ENCODE peak calls at places on chromosomes 16 and 17, in five cellular contexts. X, R, G, A and P are unnamed samples.

GRCh38 chr17:44222112-44222869 is 2.8 kb upstream of the UBTF start:
- DNase-seq in X (peak; percentile 93), A (no peak), R (peak; percentile 77), G (peak; percentile 87), P (peak; percentile 51)

GRCh38 chr17:57253307-57254065 is 2.8 kb upstream of the MSI2 start:
- DNase-seq in R (no peak), A (no peak), G (no peak), X (no peak), P (no peak)

GRCh38 chr16:49548571-49548970 is 175.0 kb downstream of the C16orf78 start:
- DNase-seq in R (no peak), G (no peak), A (no peak), X (no peak), P (no peak)

GRCh38 chr16:9363520-9363919 is 272.1 kb downstream of the HAPSTR1 start:
- DNase-seq in G (no peak), A (no peak), X (no peak), R (no peak), P (no peak)

GRCh38 chr16:54926166-54926838 is 4.4 kb upstream of the IRX5 start:
- DNase-seq in A (no peak), R (no peak), G (no peak), X (no peak), P (peak; percentile 77)

GRCh38 chr17:43314582-43314981 is 80.8 kb upstream of the RNU2-1 start:
- DNase-seq in X (no peak), A (peak; percentile 48), R (no peak), G (peak; percentile 44), P (no peak)

GRCh38 chr17:16419074-16419928 is 3.9 kb downstream of the TRPV2 start:
- DNase-seq in A (no peak), X (peak; percentile 29), G (peak; percentile 74), R (peak; percentile 85), P (peak; percentile 84)

GRCh38 chr17:76969598-76970172 is 101.5 kb downstream of the MGAT5B start:
- DNase-seq in R (no peak), X (peak; percentile 90), G (no peak), A (peak; percentile 65), P (no peak)

GRCh38 chr17:19651461-19652238 is 3.1 kb downstream of the ALDH3A2 start:
- DNase-seq in A (no peak), G (no peak), X (no peak), R (no peak), P (peak; percentile 56)

GRCh38 chr17:37570527-37571093 is 38.6 kb downstream of the SYNRG start:
- DNase-seq in R (peak; percentile 41), G (no peak), X (peak; percentile 81), A (no peak), P (peak; percentile 87)

GRCh38 chr17:28744104-28744801 is 442 bp downstream of the TRAF4 start:
- DNase-seq in A (peak; percentile 76), G (peak; percentile 66), X (peak; percentile 97), R (peak; percentile 65), P (no peak)

GRCh38 chr17:77440571-77440981 is 299.8 kb downstream of the SEC14L1 start:
- DNase-seq in A (peak; percentile 65), R (no peak), G (no peak), X (no peak), P (no peak)

GRCh38 chr17:78962345-78962983 is 17.3 kb downstream of the LGALS3BP start:
- DNase-seq in A (no peak), R (no peak), G (no peak), X (no peak), P (peak; percentile 44)

GRCh38 chr17:78013683-78014467 is 55.4 kb downstream of the TNRC6C start:
- DNase-seq in A (peak; percentile 63), G (no peak), R (peak; percentile 86), X (peak; percentile 61), P (peak; percentile 60)

GRCh38 chr17:77821114-77821513 is 137.4 kb upstream of the TNRC6C start:
- DNase-seq in A (no peak), X (peak; percentile 76), G (no peak), R (no peak), P (no peak)

GRCh38 chr16:57318240-57318970 is 33.9 kb upstream of the PLLP start:
- DNase-seq in R (no peak), A (no peak), X (peak; percentile 67), G (peak; percentile 49), P (no peak)

GRCh38 chr17:31013844-31014243 is 43.0 kb downstream of the RNF135 start:
- DNase-seq in R (no peak), G (no peak), X (no peak), A (no peak), P (no peak)

GRCh38 chr17:36731806-36732205 is 130.4 kb downstream of the MRM1 start:
- DNase-seq in R (no peak), A (no peak), X (peak; percentile 87), G (no peak), P (no peak)

GRCh38 chr17:9120471-9120870 is 99.2 kb downstream of the NTN1 start:
- DNase-seq in A (no peak), G (no peak), X (peak; percentile 83), R (no peak), P (no peak)

GRCh38 chr17:78278139-78278741 is 46.8 kb downstream of the TMEM235 start:
- DNase-seq in G (no peak), A (no peak), R (no peak), X (peak; percentile 85), P (no peak)

GRCh38 chr17:61309362-61309761 is 90.3 kb upstream of the TBX2 start:
- DNase-seq in G (no peak), X (no peak), A (no peak), R (no peak), P (no peak)

GRCh38 chr16:48561960-48562393 is 48.0 kb downstream of the N4BP1 start:
- DNase-seq in R (peak; percentile 24), X (no peak), A (no peak), G (no peak), P (no peak)

GRCh38 chr17:19238167-19238505 is 970 bp downstream of the EPN2 start:
- DNase-seq in R (no peak), X (peak; percentile 73), A (peak; percentile 48), G (peak; percentile 62), P (no peak)

GRCh38 chr17:76631821-76632565 is 11.6 kb downstream of the ST6GALNAC1 start:
- DNase-seq in X (no peak), R (no peak), G (no peak), A (peak; percentile 54), P (peak; percentile 73)

GRCh38 chr17:75755205-75755901 is 9.6 kb downstream of the GALK1 start:
- DNase-seq in X (peak; percentile 70), G (no peak), R (no peak), A (no peak), P (no peak)

GRCh38 chr17:76437467-76438402 is 15.2 kb downstream of the UBE2O start:
- DNase-seq in X (no peak), A (no peak), R (no peak), G (no peak), P (no peak)

GRCh38 chr17:7392696-7393612 is 1.4 kb downstream of the PLSCR3 start:
- DNase-seq in X (peak; percentile 81), G (no peak), R (no peak), A (no peak), P (no peak)

GRCh38 chr16:31332544-31332943 is 22.4 kb upstream of the ITGAX start:
- DNase-seq in R (no peak), G (no peak), X (no peak), A (no peak), P (no peak)

GRCh38 chr17:21457051-21458026 is 81.2 kb downstream of the KCNJ12 start:
- DNase-seq in G (peak; percentile 91), A (peak; percentile 94), R (peak; percentile 96), X (peak; percentile 99), P (peak; percentile 91)

GRCh38 chr16:17321824-17322223 is 148.9 kb downstream of the XYLT1 start:
- DNase-seq in G (no peak), X (no peak), A (no peak), R (no peak), P (no peak)

GRCh38 chr16:20610192-20610891 is 34.2 kb upstream of the ACSM2B start:
- DNase-seq in X (no peak), R (no peak), G (peak; percentile 46), A (no peak), P (no peak)

GRCh38 chr16:5791011-5791410 is 693.4 kb upstream of the EEF2KMT start:
- DNase-seq in R (no peak), A (no peak), G (no peak), X (no peak), P (no peak)

GRCh38 chr17:61416540-61417363 is 17.1 kb downstream of the TBX2 start:
- DNase-seq in G (peak; percentile 93), X (peak; percentile 97), A (peak; percentile 67), R (peak; percentile 91), P (peak; percentile 36)

GRCh38 chr16:31711344-31711845 is 162.2 kb upstream of the ZNF267 start:
- DNase-seq in X (peak; percentile 38), R (no peak), A (no peak), G (no peak), P (no peak)

GRCh38 chr16:88650749-88651275 is at the start of gene CYBA:
- DNase-seq in X (peak; percentile 98), R (peak; percentile 26), G (peak; percentile 92), A (peak; percentile 90), P (peak; percentile 18)

DNA sequence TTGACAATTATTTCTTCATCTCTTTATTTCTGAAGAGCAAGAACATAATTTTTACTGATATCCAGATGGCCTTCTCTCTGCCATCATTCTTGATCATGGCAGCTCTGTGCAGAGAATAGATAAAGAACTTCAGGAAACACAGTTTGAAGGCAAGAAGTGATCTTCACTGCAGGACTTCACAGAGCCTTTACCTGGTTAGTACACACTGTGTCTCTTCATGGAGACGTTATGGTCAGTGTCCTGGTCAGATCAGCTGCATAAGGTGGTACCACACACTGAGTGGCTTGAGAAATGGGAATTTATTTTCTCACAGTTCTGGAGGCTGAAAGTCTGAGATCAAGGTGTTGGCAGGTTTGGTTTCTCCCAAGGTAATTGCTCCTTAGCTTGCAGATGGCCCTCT is 129.5 kb downstream of the UTP18 start:
- DNase-seq in R (no peak), A (no peak), G (no peak), X (no peak), P (no peak)
- H3K27me3 ChIP-seq in R (no peaks in the 10 kb centered on the region), A (no peaks in the 10 kb centered on the region), G (no peaks in the 10 kb centered on the region), X (no peaks in the 10 kb centered on the region), P (no peaks in the 10 kb centered on the region)

GRCh38 chr17:80860703-80861359 is 130.8 kb upstream of the CHMP6 start:
- DNase-seq in X (no peak), A (no peak), G (no peak), R (no peak), P (no peak)
- H3K36me3 ChIP-seq in X (peaks cover 1% of the 10 kb centered on the region), A (no peaks in the 10 kb centered on the region), G (no peaks in the 10 kb centered on the region), R (no peaks in the 10 kb centered on the region), P (peaks cover 5% of the 10 kb centered on the region)

GRCh38 chr17:4509923-4510614 is 11.4 kb downstream of the SPNS2 start:
- DNase-seq in R (no peak), A (no peak), X (no peak), G (peak; percentile 89), P (no peak)
- H3K4me3 ChIP-seq in R (no peak overlapping the region), A (no peak overlapping the region), X (no peak overlapping the region), G (no peak overlapping the region), P (no peak overlapping the region)

GRCh38 chr16:1279945-1280589 is 24.2 kb downstream of the TPSD1 start:
- DNase-seq in X (peak; percentile 65), A (no peak), R (no peak), G (no peak), P (no peak)

GRCh38 chr16:1279081-1279944 is 23.4 kb downstream of the TPSD1 start:
- DNase-seq in R (no peak), G (no peak), X (peak; percentile 58), A (no peak), P (no peak)

GRCh38 chr16:1277945-1278282 is 22.0 kb downstream of the TPSD1 start:
- DNase-seq in X (peak; percentile 76), G (no peak), A (no peak), R (no peak), P (no peak)

GRCh38 chr16:1277016-1277944 is 21.4 kb downstream of the TPSD1 start:
- DNase-seq in G (no peak), R (no peak), A (no peak), X (peak; percentile 60), P (no peak)

GRCh38 chr16:1278456-1278855 is 22.6 kb downstream of the TPSD1 start:
- DNase-seq in A (no peak), G (no peak), R (no peak), X (peak; percentile 92), P (no peak)
- H3K27me3 ChIP-seq in A (no peaks in the 10 kb centered on the region), G (no peaks in the 10 kb centered on the region), R (no peaks in the 10 kb centered on the region), X (no peaks in the 10 kb centered on the region), P (no peaks in the 10 kb centered on the region)